ENCODE peak calls at places on chromosome 3, in four cellular contexts. F, J, V and P are unnamed samples.

GRCh38 chr3:132840201-132840700 is 118.0 kb upstream of the NPHP3 start:
- DNase-seq in J (no peak), F (no peak), V (no peak), P (no peak)

GRCh38 chr3:37114251-37115145 is 59.9 kb downstream of the LRRFIP2 start:
- DNase-seq in F (no peak), J (no peak), V (no peak), P (no peak)

GRCh38 chr3:171088984-171089754 is 62.6 kb upstream of the SLC2A2 start:
- DNase-seq in F (no peak), V (no peak), J (no peak), P (no peak)

GRCh38 chr3:52406791-52407510 is 38.0 kb downstream of the SEMA3G start:
- DNase-seq in F (no peak), J (no peak), V (no peak), P (no peak)

GRCh38 chr3:186826316-186826977 is 16.1 kb upstream of the ADIPOQ start:
- DNase-seq in V (no peak), F (no peak), J (no peak), P (peak; percentile 47)

GRCh38 chr3:41710646-41711388 is 251.1 kb downstream of the ULK4 start:
- DNase-seq in F (no peak), J (peak; percentile 41), V (no peak), P (no peak)

GRCh38 chr3:136728918-136729317 is 23.3 kb downstream of the STAG1 start:
- DNase-seq in J (no peak), F (no peak), V (no peak), P (no peak)

GRCh38 chr3:190597291-190597690 is 83.4 kb downstream of the IL1RAP start:
- DNase-seq in F (no peak), J (no peak), V (no peak), P (no peak)

GRCh38 chr3:101544181-101544850 is 17.4 kb upstream of the TRMT10C start:
- DNase-seq in F (no peak), J (no peak), V (no peak), P (no peak)

GRCh38 chr3:196431193-196432136 is 762 bp downstream of the UBXN7 start:
- DNase-seq in F (no peak), V (peak; percentile 67), J (no peak), P (peak; percentile 44)

GRCh38 chr3:151214459-151214858 is 11.4 kb upstream of the GPR171 start:
- DNase-seq in V (no peak), F (no peak), J (no peak), P (no peak)

GRCh38 chr3:27219127-27219860 is 149.9 kb downstream of the NEK10 start:
- DNase-seq in V (no peak), J (no peak), F (no peak), P (no peak)

GRCh38 chr3:11459147-11459837 is 184.4 kb downstream of the VGLL4 start:
- DNase-seq in J (no peak), F (no peak), V (no peak), P (no peak)

GRCh38 chr3:129892857-129893615 is 475 bp downstream of the TMCC1 start:
- DNase-seq in J (no peak), V (peak; percentile 74), F (peak; percentile 23), P (peak; percentile 89)

GRCh38 chr3:17808994-17809393 is 66.6 kb upstream of the TBC1D5 start:
- DNase-seq in V (peak; percentile 44), F (no peak), J (no peak), P (peak; percentile 46)

GRCh38 chr3:10170915-10171478 is 6.3 kb downstream of the IRAK2 start:
- DNase-seq in F (no peak), J (no peak), V (no peak), P (no peak)

GRCh38 chr3:129485681-129486056 is 42.8 kb upstream of the RHO start:
- DNase-seq in V (no peak), F (no peak), J (no peak), P (no peak)

GRCh38 chr3:37243811-37244748 is 69.7 kb upstream of the LRRFIP2 start:
- DNase-seq in F (no peak), J (no peak), V (peak; percentile 77), P (peak; percentile 71)

GRCh38 chr3:101303089-101303731 is 17.2 kb downstream of the IMPG2 start:
- DNase-seq in V (no peak), F (no peak), J (no peak), P (no peak)

GRCh38 chr3:18507333-18507732 is 82.2 kb upstream of the SATB1 start:
- DNase-seq in V (no peak), J (no peak), F (no peak), P (no peak)

GRCh38 chr3:124854027-124854426 is 33.1 kb downstream of the ITGB5 start:
- DNase-seq in F (no peak), J (no peak), V (no peak), P (no peak)

GRCh38 chr3:71504250-71505036 is 79.1 kb downstream of the FOXP1 start:
- DNase-seq in J (no peak), V (peak; percentile 58), F (no peak), P (no peak)

GRCh38 chr3:150771600-150771999 is 8.6 kb upstream of the SIAH2 start:
- DNase-seq in V (peak; percentile 81), F (no peak), J (no peak), P (peak; percentile 38)

GRCh38 chr3:71955549-71956373 is 170.8 kb upstream of the PROK2 start:
- DNase-seq in F (peak; percentile 61), J (peak; percentile 38), V (peak; percentile 42), P (peak; percentile 77)

GRCh38 chr3:186268616-186269448 is 93.2 kb downstream of the DGKG start:
- DNase-seq in F (no peak), V (no peak), J (no peak), P (no peak)

GRCh38 chr3:187669675-187670504 is at the start of gene SST:
- DNase-seq in F (no peak), V (peak; percentile 28), J (no peak), P (no peak)

GRCh38 chr3:32002536-32003368 is 21.2 kb downstream of the ZNF860 start:
- DNase-seq in J (no peak), V (no peak), F (no peak), P (no peak)

GRCh38 chr3:177833392-177833791 is 636.1 kb upstream of the TBL1XR1 start:
- DNase-seq in J (no peak), F (no peak), V (no peak), P (no peak)

GRCh38 chr3:193946945-193947344 is 189.0 kb upstream of the HES1 start:
- DNase-seq in V (no peak), J (no peak), F (no peak), P (no peak)

GRCh38 chr3:146169891-146170290 is 8.9 kb upstream of the PLOD2 start:
- DNase-seq in F (no peak), V (no peak), J (no peak), P (no peak)

GRCh38 chr3:79937567-79937966 is 169.8 kb upstream of the ROBO1 start:
- DNase-seq in V (no peak), J (peak; percentile 10), F (no peak), P (no peak)

GRCh38 chr3:44893097-44893496 is 18.7 kb downstream of the TGM4 start:
- DNase-seq in J (no peak), V (no peak), F (no peak), P (no peak)

GRCh38 chr3:65406470-65406869 is 632.2 kb downstream of the MAGI1 start:
- DNase-seq in F (no peak), V (no peak), J (no peak), P (no peak)

GRCh38 chr3:163071684-163072083 is 1575.1 kb downstream of the OTOL1 start:
- DNase-seq in J (no peak), F (no peak), V (no peak), P (no peak)

GRCh38 chr3:149547413-149547812 is 72.9 kb downstream of the TM4SF4 start:
- DNase-seq in F (no peak), J (no peak), V (no peak), P (no peak)

GRCh38 chr3:149541091-149541491 is 66.6 kb downstream of the TM4SF4 start:
- DNase-seq in F (no peak), J (no peak), V (no peak), P (no peak)

GRCh38 chr3:149539491-149539890 is 65.0 kb downstream of the TM4SF4 start:
- DNase-seq in V (no peak), F (no peak), J (no peak), P (no peak)

GRCh38 chr3:149538371-149538770 is 63.9 kb downstream of the TM4SF4 start:
- DNase-seq in J (no peak), V (no peak), F (no peak), P (no peak)

GRCh38 chr3:149542375-149543312 is 68.1 kb downstream of the TM4SF4 start:
- DNase-seq in V (no peak), F (no peak), J (no peak), P (no peak)
- TF ChIP-seq NRF1 in V (no peak), F (no peak), J (no peak), P (no peak)

DNA sequence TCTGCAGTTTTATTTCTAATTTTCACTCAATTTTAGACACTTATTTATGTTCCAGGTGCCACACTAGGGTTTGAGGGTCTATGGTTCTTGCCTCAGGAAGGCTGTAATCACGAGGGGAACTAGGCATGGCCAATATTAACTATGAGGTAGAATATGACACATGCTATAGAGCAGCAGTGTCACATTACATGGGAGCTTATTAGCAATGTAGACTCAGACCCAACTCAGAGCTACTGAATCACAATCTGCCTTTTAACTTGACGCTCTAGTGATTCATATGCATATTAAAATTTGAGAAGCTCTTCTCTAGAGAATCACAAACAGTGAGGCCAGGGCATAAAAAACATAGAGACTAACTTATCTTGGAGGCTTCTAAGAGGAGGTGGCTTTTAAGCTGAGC is 32.8 kb upstream of the MRPL3 start:
- DNase-seq in F (no peak), J (no peak), V (no peak), P (no peak)
- TF ChIP-seq RAD21 in F (no peak), J (no peak), V (no peak), P (no peak)

GRCh38 chr3:105369501-105370371 is 3.0 kb downstream of the ALCAM start:
- DNase-seq in F (peak; percentile 53), J (no peak), V (no peak), P (peak; percentile 47)
- TF ChIP-seq JUND in F (no peak), J (no peak), V (no peak), P (no peak)

GRCh38 chr3:111903067-111903511 is 44.0 kb downstream of the PHLDB2 start:
- DNase-seq in J (no peak), F (no peak), V (no peak), P (no peak)
- TF ChIP-seq NRF1 in J (no peak), F (no peak), V (no peak), P (no peak)

DNA sequence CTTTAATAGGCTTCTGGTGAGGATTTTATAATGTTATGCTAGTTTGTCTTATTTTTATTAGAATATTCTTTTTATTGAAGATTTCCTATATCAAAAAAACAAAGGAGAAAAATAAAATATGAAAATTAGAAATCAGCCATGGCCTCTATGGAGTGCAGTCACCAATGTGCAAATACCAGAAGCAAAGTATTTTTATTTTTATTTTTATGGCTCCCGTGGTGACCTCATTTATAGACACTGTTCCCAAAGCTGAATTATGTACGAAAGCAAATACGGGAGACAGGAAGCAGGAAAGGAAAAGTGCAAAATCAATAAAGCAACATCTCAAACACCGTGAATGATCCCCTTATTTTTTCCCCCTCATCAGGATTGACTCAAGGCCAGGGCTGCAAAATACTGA is 35.1 kb downstream of the DAZL start:
- DNase-seq in J (no peak), F (no peak), V (no peak), P (no peak)
- TF ChIP-seq RAD21 in J (no peak), F (no peak), V (no peak), P (no peak)